ENCODE peak calls at places on chromosomes 3 and 15, in seven cellular contexts. One of them, this sample, is unnamed.

GRCh38 chr3:131540821-131541220 is 38.0 kb upstream of the MRPL3 start:
- DNase-seq in NT2/D1: no peak
- DNase-seq in pancreas: no peak
- DNase-seq in ascending aorta: no peak
- DNase-seq in GM23248: no peak
- DNase-seq in left ventricle myocardium inferior: no peak
- DNase-seq in iPS DF 6.9: no peak
- DNase-seq in this sample: no peak

GRCh38 chr3:53103566-53104296 is 26.5 kb downstream of the RFT1 start:
- DNase-seq in NT2/D1: no peak
- DNase-seq in pancreas: no peak
- DNase-seq in ascending aorta: no peak
- DNase-seq in GM23248: peak; percentile 19
- DNase-seq in left ventricle myocardium inferior: no peak
- DNase-seq in iPS DF 6.9: no peak
- DNase-seq in this sample: no peak

GRCh38 chr3:64011685-64012084 is 11.6 kb downstream of the PSMD6 start:
- DNase-seq in NT2/D1: no peak
- DNase-seq in pancreas: peak; percentile 40
- DNase-seq in ascending aorta: no peak
- DNase-seq in GM23248: peak; percentile 93
- DNase-seq in left ventricle myocardium inferior: no peak
- DNase-seq in iPS DF 6.9: no peak
- DNase-seq in this sample: no peak

GRCh38 chr3:45582407-45582806 is 12.1 kb upstream of the LIMD1 start:
- DNase-seq in NT2/D1: no peak
- DNase-seq in pancreas: no peak
- DNase-seq in ascending aorta: no peak
- DNase-seq in GM23248: peak; percentile 71
- DNase-seq in left ventricle myocardium inferior: no peak
- DNase-seq in iPS DF 6.9: no peak
- DNase-seq in this sample: no peak

GRCh38 chr3:130379274-130379673 is 33.8 kb downstream of the COL6A5 start:
- DNase-seq in NT2/D1: no peak
- DNase-seq in pancreas: no peak
- DNase-seq in ascending aorta: no peak
- DNase-seq in GM23248: no peak
- DNase-seq in left ventricle myocardium inferior: no peak
- DNase-seq in iPS DF 6.9: no peak
- DNase-seq in this sample: no peak

GRCh38 chr3:66177026-66177425 is 43.8 kb upstream of the SLC25A26 start:
- DNase-seq in NT2/D1: no peak
- DNase-seq in pancreas: no peak
- DNase-seq in ascending aorta: no peak
- DNase-seq in GM23248: no peak
- DNase-seq in left ventricle myocardium inferior: no peak
- DNase-seq in iPS DF 6.9: no peak
- DNase-seq in this sample: no peak

GRCh38 chr3:13353936-13354542 is 66.1 kb downstream of the NUP210 start:
- DNase-seq in NT2/D1: no peak
- DNase-seq in pancreas: no peak
- DNase-seq in ascending aorta: no peak
- DNase-seq in GM23248: peak; percentile 57
- DNase-seq in left ventricle myocardium inferior: no peak
- DNase-seq in iPS DF 6.9: no peak
- DNase-seq in this sample: no peak

GRCh38 chr3:55484191-55484644 is 2.9 kb downstream of the WNT5A start:
- DNase-seq in NT2/D1: no peak
- DNase-seq in pancreas: peak; percentile 33
- DNase-seq in ascending aorta: no peak
- DNase-seq in GM23248: no peak
- DNase-seq in left ventricle myocardium inferior: peak; percentile 12
- DNase-seq in iPS DF 6.9: no peak
- DNase-seq in this sample: no peak

GRCh38 chr3:72810063-72810462 is 38.2 kb downstream of the SHQ1 start:
- DNase-seq in NT2/D1: peak; percentile 84
- DNase-seq in pancreas: no peak
- DNase-seq in ascending aorta: no peak
- DNase-seq in GM23248: no peak
- DNase-seq in left ventricle myocardium inferior: no peak
- DNase-seq in iPS DF 6.9: no peak
- DNase-seq in this sample: no peak

GRCh38 chr3:66400381-66401156 is 100.3 kb downstream of the LRIG1 start:
- DNase-seq in NT2/D1: no peak
- DNase-seq in pancreas: no peak
- DNase-seq in ascending aorta: no peak
- DNase-seq in GM23248: no peak
- DNase-seq in left ventricle myocardium inferior: no peak
- DNase-seq in iPS DF 6.9: no peak
- DNase-seq in this sample: no peak

GRCh38 chr15:66641485-66642313 is 60.3 kb upstream of the SMAD6 start:
- DNase-seq in NT2/D1: no peak
- DNase-seq in pancreas: no peak
- DNase-seq in ascending aorta: no peak
- DNase-seq in GM23248: no peak
- DNase-seq in left ventricle myocardium inferior: no peak
- DNase-seq in iPS DF 6.9: no peak
- DNase-seq in this sample: no peak

GRCh38 chr3:178381971-178382370 is 154.3 kb upstream of the KCNMB2 start:
- DNase-seq in NT2/D1: no peak
- DNase-seq in pancreas: no peak
- DNase-seq in ascending aorta: no peak
- DNase-seq in GM23248: peak; percentile 57
- DNase-seq in left ventricle myocardium inferior: no peak
- DNase-seq in iPS DF 6.9: no peak
- DNase-seq in this sample: no peak

GRCh38 chr3:64571982-64572381 is 115.8 kb downstream of the ADAMTS9 start:
- DNase-seq in NT2/D1: peak; percentile 16
- DNase-seq in pancreas: no peak
- DNase-seq in ascending aorta: no peak
- DNase-seq in GM23248: no peak
- DNase-seq in left ventricle myocardium inferior: no peak
- DNase-seq in iPS DF 6.9: no peak
- DNase-seq in this sample: no peak

GRCh38 chr3:377158-377561 is 180.6 kb downstream of the CHL1 start:
- DNase-seq in NT2/D1: no peak
- DNase-seq in pancreas: no peak
- DNase-seq in ascending aorta: no peak
- DNase-seq in GM23248: peak; percentile 48
- DNase-seq in left ventricle myocardium inferior: no peak
- DNase-seq in iPS DF 6.9: no peak
- DNase-seq in this sample: no peak

GRCh38 chr15:30882861-30883433 is 20.8 kb upstream of the FAN1 start:
- DNase-seq in NT2/D1: no peak
- DNase-seq in pancreas: no peak
- DNase-seq in ascending aorta: no peak
- DNase-seq in GM23248: no peak
- DNase-seq in left ventricle myocardium inferior: no peak
- DNase-seq in iPS DF 6.9: no peak
- DNase-seq in this sample: no peak

GRCh38 chr15:57516327-57517026 is 75.2 kb upstream of the MYZAP start:
- DNase-seq in NT2/D1: no peak
- DNase-seq in pancreas: no peak
- DNase-seq in ascending aorta: no peak
- DNase-seq in GM23248: no peak
- DNase-seq in left ventricle myocardium inferior: no peak
- DNase-seq in iPS DF 6.9: no peak
- DNase-seq in this sample: no peak

GRCh38 chr15:49083471-49084284 is 37.4 kb upstream of the SECISBP2L start:
- DNase-seq in NT2/D1: no peak
- DNase-seq in pancreas: no peak
- DNase-seq in ascending aorta: no peak
- DNase-seq in GM23248: peak; percentile 76
- DNase-seq in left ventricle myocardium inferior: no peak
- DNase-seq in iPS DF 6.9: no peak
- DNase-seq in this sample: no peak

GRCh38 chr3:37813403-37813802 is 48.3 kb upstream of the CTDSPL start:
- DNase-seq in NT2/D1: no peak
- DNase-seq in pancreas: no peak
- DNase-seq in ascending aorta: no peak
- DNase-seq in GM23248: no peak
- DNase-seq in left ventricle myocardium inferior: no peak
- DNase-seq in iPS DF 6.9: no peak
- DNase-seq in this sample: no peak

DNA sequence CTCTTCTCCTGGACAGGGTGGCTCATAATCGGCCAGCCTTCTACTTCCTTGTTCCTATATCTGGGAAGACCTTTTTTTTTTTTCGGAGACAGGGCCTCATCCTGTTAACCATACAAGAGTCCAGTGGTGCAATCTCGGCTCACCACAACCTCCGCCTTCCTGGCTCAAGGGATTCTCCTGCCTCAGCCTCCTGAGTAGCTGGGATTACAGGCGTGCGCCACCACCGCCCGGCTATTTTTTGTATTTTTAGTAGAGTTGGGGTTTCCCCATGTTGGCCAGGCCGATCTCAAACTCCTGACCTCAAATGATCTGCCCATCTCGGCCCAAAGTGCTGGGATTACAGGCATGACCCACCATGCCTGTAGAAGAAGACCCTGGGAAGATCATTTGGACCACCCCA is 4.5 kb downstream of the PLEKHO2 start:
- DNase-seq in NT2/D1: no peak
- DNase-seq in pancreas: no peak
- DNase-seq in ascending aorta: no peak
- DNase-seq in GM23248: no peak
- DNase-seq in left ventricle myocardium inferior: no peak
- DNase-seq in iPS DF 6.9: no peak
- DNase-seq in this sample: no peak
- H3K4me1 ChIP-seq in NT2/D1: peaks cover 20% of the 10 kb centered on the region
- H3K4me1 ChIP-seq in pancreas: no peaks in the 10 kb centered on the region
- H3K4me1 ChIP-seq in ascending aorta: peaks cover 34% of the 10 kb centered on the region
- H3K4me1 ChIP-seq in GM23248: peaks cover 34% of the 10 kb centered on the region
- H3K4me1 ChIP-seq in left ventricle myocardium inferior: peaks cover 73% of the 10 kb centered on the region
- H3K4me1 ChIP-seq in iPS DF 6.9: peaks cover 10% of the 10 kb centered on the region
- H3K4me1 ChIP-seq in this sample: peaks cover 75% of the 10 kb centered on the region

GRCh38 chr15:74790080-74790916 is 8.4 kb downstream of the CSK start:
- DNase-seq in NT2/D1: no peak
- DNase-seq in pancreas: no peak
- DNase-seq in ascending aorta: no peak
- DNase-seq in GM23248: peak; percentile 78
- DNase-seq in left ventricle myocardium inferior: peak; percentile 82
- DNase-seq in iPS DF 6.9: no peak
- DNase-seq in this sample: peak; percentile 77
- H3K4me1 ChIP-seq in NT2/D1: peaks cover 57% of the 10 kb centered on the region
- H3K4me1 ChIP-seq in pancreas: peaks cover 26% of the 10 kb centered on the region
- H3K4me1 ChIP-seq in ascending aorta: peaks cover 48% of the 10 kb centered on the region
- H3K4me1 ChIP-seq in GM23248: peaks cover 25% of the 10 kb centered on the region
- H3K4me1 ChIP-seq in left ventricle myocardium inferior: peaks cover 96% of the 10 kb centered on the region
- H3K4me1 ChIP-seq in iPS DF 6.9: peaks cover 7% of the 10 kb centered on the region
- H3K4me1 ChIP-seq in this sample: peaks cover 85% of the 10 kb centered on the region

GRCh38 chr15:71252036-71252898 is 137.0 kb downstream of the THSD4 start:
- DNase-seq in NT2/D1: no peak
- DNase-seq in pancreas: no peak
- DNase-seq in ascending aorta: no peak
- DNase-seq in GM23248: peak; percentile 27
- DNase-seq in left ventricle myocardium inferior: no peak
- DNase-seq in iPS DF 6.9: no peak
- DNase-seq in this sample: no peak
- H3K4me1 ChIP-seq in NT2/D1: peaks cover 2% of the 10 kb centered on the region
- H3K4me1 ChIP-seq in pancreas: no peaks in the 10 kb centered on the region
- H3K4me1 ChIP-seq in ascending aorta: no peaks in the 10 kb centered on the region
- H3K4me1 ChIP-seq in GM23248: peaks cover 11% of the 10 kb centered on the region
- H3K4me1 ChIP-seq in left ventricle myocardium inferior: peaks cover 55% of the 10 kb centered on the region
- H3K4me1 ChIP-seq in iPS DF 6.9: no peaks in the 10 kb centered on the region
- H3K4me1 ChIP-seq in this sample: no peaks in the 10 kb centered on the region

GRCh38 chr3:51786247-51786646 is 7.2 kb upstream of the IQCF6 start:
- DNase-seq in NT2/D1: no peak
- DNase-seq in pancreas: no peak
- DNase-seq in ascending aorta: no peak
- DNase-seq in GM23248: no peak
- DNase-seq in left ventricle myocardium inferior: no peak
- DNase-seq in iPS DF 6.9: no peak
- DNase-seq in this sample: no peak

GRCh38 chr3:51792206-51792605 is 13.2 kb upstream of the IQCF6 start:
- DNase-seq in NT2/D1: no peak
- DNase-seq in pancreas: no peak
- DNase-seq in ascending aorta: no peak
- DNase-seq in GM23248: no peak
- DNase-seq in left ventricle myocardium inferior: no peak
- DNase-seq in iPS DF 6.9: no peak
- DNase-seq in this sample: no peak

GRCh38 chr3:51794202-51794601 is 15.2 kb upstream of the IQCF6 start:
- DNase-seq in NT2/D1: peak; percentile 92
- DNase-seq in pancreas: no peak
- DNase-seq in ascending aorta: no peak
- DNase-seq in GM23248: no peak
- DNase-seq in left ventricle myocardium inferior: no peak
- DNase-seq in iPS DF 6.9: no peak
- DNase-seq in this sample: no peak

DNA sequence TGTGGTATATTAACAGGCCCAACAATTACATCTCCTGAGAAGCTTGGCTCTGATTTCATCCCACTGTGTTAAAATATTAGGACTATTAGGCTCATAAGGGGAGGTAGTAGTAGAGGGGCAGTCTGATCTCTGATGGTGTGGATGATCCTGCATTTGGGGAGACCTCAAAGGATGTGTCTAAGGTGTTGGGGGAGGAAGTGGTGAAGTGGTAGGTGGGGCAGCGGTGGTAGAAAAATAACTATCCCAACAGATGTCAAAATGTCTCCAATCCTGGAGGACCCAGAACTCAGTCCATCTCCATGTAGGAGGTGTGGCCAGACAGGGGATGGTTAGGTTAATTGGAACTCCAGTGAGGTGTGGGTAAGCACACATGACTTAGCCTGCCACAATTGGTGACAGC is 10.4 kb upstream of the IQCF6 start:
- DNase-seq in NT2/D1: no peak
- DNase-seq in pancreas: no peak
- DNase-seq in ascending aorta: no peak
- DNase-seq in GM23248: no peak
- DNase-seq in left ventricle myocardium inferior: no peak
- DNase-seq in iPS DF 6.9: no peak
- DNase-seq in this sample: no peak
- H3K4me1 ChIP-seq in NT2/D1: peaks cover 5% of the 10 kb centered on the region
- H3K4me1 ChIP-seq in pancreas: no peaks in the 10 kb centered on the region
- H3K4me1 ChIP-seq in ascending aorta: no peaks in the 10 kb centered on the region
- H3K4me1 ChIP-seq in GM23248: no peaks in the 10 kb centered on the region
- H3K4me1 ChIP-seq in left ventricle myocardium inferior: no peaks in the 10 kb centered on the region
- H3K4me1 ChIP-seq in iPS DF 6.9: no peaks in the 10 kb centered on the region
- H3K4me1 ChIP-seq in this sample: no peaks in the 10 kb centered on the region